ENCODE peak calls at places on chromosomes 5 and 9, in five cellular contexts. I, D, K, A and F are unnamed samples.

GRCh38 chr9:98806394-98807069 is 938 bp upstream of the GALNT12 start:
- DNase-seq in K (no peak), I (no peak), D (no peak), A (no peak), F (peak; percentile 72)

GRCh38 chr5:41575110-41575779 is 64.8 kb upstream of the PLCXD3 start:
- DNase-seq in A (no peak), I (no peak), D (no peak), K (no peak), F (no peak)

GRCh38 chr9:133715295-133715865 is 22.8 kb downstream of the SARDH start:
- DNase-seq in A (no peak), I (no peak), K (no peak), D (no peak), F (no peak)

GRCh38 chr5:139905401-139905800 is 109.8 kb downstream of the PSD2 start:
- DNase-seq in D (no peak), A (no peak), I (no peak), K (no peak), F (no peak)

GRCh38 chr5:40221796-40222195 is 457.9 kb upstream of the PTGER4 start:
- DNase-seq in I (no peak), K (no peak), D (peak; percentile 62), A (no peak), F (no peak)

GRCh38 chr5:109668668-109669422 is 20.9 kb upstream of the MAN2A1 start:
- DNase-seq in K (no peak), A (no peak), I (no peak), D (no peak), F (no peak)

GRCh38 chr5:41240390-41240789 is 27.1 kb upstream of the C6 start:
- DNase-seq in A (no peak), I (no peak), K (no peak), D (no peak), F (no peak)

GRCh38 chr9:135702002-135702721 is at the start of gene KCNT1:
- DNase-seq in D (peak; percentile 92), A (no peak), I (peak; percentile 18), K (no peak), F (peak; percentile 83)

GRCh38 chr5:104412649-104413240 is 850.2 kb upstream of the NUDT12 start:
- DNase-seq in K (no peak), D (peak; percentile 10), I (peak; percentile 12), A (no peak), F (no peak)

GRCh38 chr9:1007312-1007711 is 30.9 kb downstream of the DMRT3 start:
- DNase-seq in D (no peak), K (no peak), I (no peak), A (no peak), F (no peak)

GRCh38 chr9:73434826-73435225 is 283.2 kb downstream of the ANXA1 start:
- DNase-seq in K (no peak), A (no peak), I (peak; percentile 1), D (no peak), F (no peak)

GRCh38 chr9:134992755-134993124 is 75.0 kb upstream of the FCN1 start:
- DNase-seq in I (no peak), K (no peak), A (no peak), D (peak; percentile 46), F (no peak)

GRCh38 chr9:4297151-4297794 is 2.6 kb downstream of the GLIS3 start:
- DNase-seq in A (peak; percentile 29), K (peak; percentile 76), I (peak; percentile 20), D (no peak), F (no peak)

GRCh38 chr9:137166242-137167112 is 3.4 kb downstream of the LRRC26 start:
- DNase-seq in I (no peak), A (no peak), D (no peak), K (no peak), F (peak; percentile 65)

GRCh38 chr5:132446621-132447020 is 44.0 kb downstream of the IRF1 start:
- DNase-seq in D (no peak), I (no peak), K (peak; percentile 86), A (peak; percentile 17), F (peak; percentile 92)

GRCh38 chr5:78549043-78549442 is 99.5 kb downstream of the LHFPL2 start:
- DNase-seq in A (no peak), I (no peak), D (no peak), K (no peak), F (no peak)

GRCh38 chr5:61159070-61159469 is 3.2 kb downstream of the SMIM15 start:
- DNase-seq in I (no peak), K (no peak), D (no peak), A (no peak), F (no peak)

GRCh38 chr9:22064957-22065356 is 55.9 kb upstream of the CDKN2B start:
- DNase-seq in A (no peak), K (no peak), D (no peak), I (no peak), F (no peak)

GRCh38 chr5:89313804-89314588 is 431.0 kb upstream of the MEF2C start:
- DNase-seq in I (no peak), A (no peak), D (peak; percentile 22), K (no peak), F (no peak)

GRCh38 chr9:98657897-98658296 is 50.8 kb downstream of the GABBR2 start:
- DNase-seq in K (no peak), I (no peak), D (no peak), A (no peak), F (no peak)

GRCh38 chr5:15691536-15691935 is 191.6 kb downstream of the FBXL7 start:
- DNase-seq in D (no peak), I (no peak), K (no peak), A (no peak), F (no peak)

GRCh38 chr9:89687216-89687615 is 82.4 kb downstream of the GADD45G start:
- DNase-seq in A (no peak), D (no peak), I (peak; percentile 15), K (no peak), F (no peak)

GRCh38 chr9:109652971-109653370 is 127.0 kb upstream of the PALM2AKAP2 start:
- DNase-seq in A (no peak), K (no peak), I (no peak), D (peak; percentile 83), F (no peak)

GRCh38 chr5:86894006-86894560 is 276.3 kb downstream of the COX7C start:
- DNase-seq in I (no peak), D (no peak), K (no peak), A (no peak), F (no peak)

GRCh38 chr5:162209005-162209605 is 141.5 kb downstream of the GABRG2 start:
- DNase-seq in D (peak; percentile 9), A (peak; percentile 6), I (no peak), K (peak; percentile 46), F (peak; percentile 29)

GRCh38 chr5:159458217-159458711 is 128.0 kb upstream of the IL12B start:
- DNase-seq in I (no peak), D (no peak), K (no peak), A (no peak), F (no peak)

GRCh38 chr5:98104454-98105188 is 668.8 kb upstream of the RGMB start:
- DNase-seq in I (no peak), A (no peak), K (no peak), D (no peak), F (no peak)

GRCh38 chr9:83166369-83166768 is 103.4 kb upstream of the RASEF start:
- DNase-seq in A (no peak), K (peak; percentile 50), D (peak; percentile 69), I (no peak), F (no peak)

GRCh38 chr5:61332891-61333350 is 863 bp downstream of the ZSWIM6 start:
- DNase-seq in I (no peak), D (peak; percentile 66), A (peak; percentile 50), K (peak; percentile 65), F (peak; percentile 35)

GRCh38 chr9:115395511-115396021 is 277.6 kb upstream of the TNC start:
- DNase-seq in K (no peak), D (no peak), I (no peak), A (no peak), F (no peak)

GRCh38 chr5:171913987-171914273 is 92.5 kb downstream of the FBXW11 start:
- DNase-seq in D (no peak), I (no peak), K (no peak), A (no peak), F (no peak)

GRCh38 chr9:112793213-112793810 is 42.8 kb downstream of the SNX30 start:
- DNase-seq in D (peak; percentile 83), I (peak; percentile 45), A (peak; percentile 53), K (peak; percentile 73), F (no peak)

GRCh38 chr5:141779642-141780041 is 97.6 kb upstream of the ARAP3 start:
- DNase-seq in D (peak; percentile 55), K (no peak), A (no peak), I (no peak), F (peak; percentile 52)

GRCh38 chr5:133309166-133309791 is 257.5 kb downstream of the HSPA4 start:
- DNase-seq in K (no peak), A (no peak), I (no peak), D (no peak), F (no peak)

GRCh38 chr5:134892926-134893325 is 12.0 kb upstream of the PCBD2 start:
- DNase-seq in K (no peak), I (no peak), A (no peak), D (no peak), F (no peak)

GRCh38 chr5:60210810-60211209 is 317.3 kb upstream of the PDE4D start:
- DNase-seq in K (no peak), I (no peak), D (no peak), A (no peak), F (no peak)

GRCh38 chr9:76086521-76086920 is 196.0 kb downstream of the PCSK5 start:
- DNase-seq in A (no peak), D (no peak), K (no peak), I (no peak), F (no peak)

GRCh38 chr9:4143951-4144717 is 155.7 kb downstream of the GLIS3 start:
- DNase-seq in D (peak; percentile 17), A (no peak), I (no peak), K (no peak), F (no peak)